ENCODE peak calls at places on chromosomes 2 and 18, in ten cellular contexts. A is transverse colon; Z is A549; K is GM12864; H is T-helper 2 cell; N is activated CD4-positive, alpha-beta T cell treated with anti-CD3 and anti-CD28 coated beads for 48 hours; V is substantia nigra; E is GM12865; X is Right ventricle myocardium superior; M is fibroblast of the aortic adventitia. F is an unnamed sample.

GRCh38 chr2:111186933-111187332 is 66.2 kb downstream of the BCL2L11 start:
- DNase-seq in A (no peak), Z (no peak), K (no peak), H (no peak), N (no peak), V (no peak), E (no peak), X (no peak), M (no peak), F (no peak)

GRCh38 chr2:10500601-10501361 is 52.7 kb upstream of the ODC1 start:
- DNase-seq in A (no peak), Z (no peak), K (no peak), H (no peak), N (no peak), V (no peak), E (no peak), X (no peak), M (no peak), F (no peak)

GRCh38 chr2:224404766-224405165 is 2.9 kb upstream of the FAM124B start:
- DNase-seq in A (no peak), Z (no peak), K (no peak), H (no peak), N (no peak), V (no peak), E (no peak), X (no peak), M (no peak), F (no peak)

GRCh38 chr2:225042800-225043167 is 516 bp upstream of the DOCK10 start:
- DNase-seq in A (no peak), Z (no peak), K (no peak), H (no peak), N (no peak), V (no peak), E (no peak), X (no peak), M (no peak), F (no peak)

GRCh38 chr2:120053891-120054290 is 41.0 kb downstream of the EPB41L5 start:
- DNase-seq in A (no peak), Z (no peak), K (no peak), H (no peak), N (no peak), V (no peak), E (no peak), X (no peak), M (no peak), F (no peak)

GRCh38 chr18:42742976-42743755 is 372.3 kb downstream of the RIT2 start:
- DNase-seq in A (no peak), Z (no peak), K (no peak), H (no peak), N (no peak), V (no peak), E (no peak), X (no peak), M (no peak), F (no peak)

GRCh38 chr2:132797551-132797950 is 127.5 kb upstream of the LYPD1 start:
- DNase-seq in A (no peak), Z (no peak), K (no peak), H (no peak), N (no peak), V (no peak), E (no peak), X (no peak), M (peak; percentile 64), F (no peak)

GRCh38 chr2:148721520-148721931 is 77.0 kb downstream of the EPC2 start:
- DNase-seq in A (no peak), Z (no peak), K (no peak), H (no peak), N (no peak), V (no peak), E (no peak), X (no peak), M (peak; percentile 7), F (no peak)

GRCh38 chr2:223613017-223613950 is 11.1 kb upstream of the SCG2 start:
- DNase-seq in A (peak; percentile 54), Z (peak; percentile 90), K (no peak), H (no peak), N (peak; percentile 4), V (peak; percentile 72), E (no peak), X (peak; percentile 79), M (peak; percentile 98), F (peak; percentile 78)

GRCh38 chr2:80340022-80340421 is 35.5 kb upstream of the LRRTM1 start:
- DNase-seq in A (no peak), Z (no peak), K (no peak), H (no peak), N (no peak), V (no peak), E (no peak), X (no peak), M (no peak), F (no peak)

GRCh38 chr2:218026676-218027425 is 24.1 kb upstream of the TNS1 start:
- DNase-seq in A (no peak), Z (no peak), K (no peak), H (no peak), N (no peak), V (no peak), E (no peak), X (peak; percentile 66), M (no peak), F (no peak)

GRCh38 chr2:218896501-218897393 is 16.1 kb downstream of the WNT10A start:
- DNase-seq in A (peak; percentile 67), Z (peak; percentile 43), K (peak; percentile 77), H (peak; percentile 66), N (peak; percentile 91), V (no peak), E (peak; percentile 95), X (no peak), M (no peak), F (peak; percentile 40)

GRCh38 chr2:11784747-11785610 is 38.5 kb downstream of the LPIN1 start:
- DNase-seq in A (peak; percentile 26), Z (peak; percentile 65), K (no peak), H (peak; percentile 38), N (peak; percentile 60), V (peak; percentile 70), E (peak; percentile 22), X (no peak), M (peak; percentile 63), F (peak; percentile 62)

GRCh38 chr2:6793371-6793770 is 72.3 kb downstream of the CMPK2 start:
- DNase-seq in A (no peak), Z (no peak), K (no peak), H (no peak), N (no peak), V (no peak), E (no peak), X (no peak), M (no peak), F (no peak)

GRCh38 chr18:13086906-13087305 is 95.7 kb downstream of the CEP192 start:
- DNase-seq in A (no peak), Z (no peak), K (no peak), H (no peak), N (no peak), V (no peak), E (no peak), X (no peak), M (no peak), F (no peak)

GRCh38 chr2:11305958-11306357 is 38.5 kb downstream of the ROCK2 start:
- DNase-seq in A (no peak), Z (no peak), K (no peak), H (no peak), N (no peak), V (no peak), E (no peak), X (no peak), M (peak; percentile 91), F (no peak)

GRCh38 chr2:20212871-20213503 is 11.9 kb downstream of the SDC1 start:
- DNase-seq in A (peak; percentile 50), Z (no peak), K (no peak), H (no peak), N (no peak), V (no peak), E (no peak), X (peak; percentile 33), M (no peak), F (no peak)

GRCh38 chr2:149657393-149657792 is 69.8 kb upstream of the MMADHC start:
- DNase-seq in A (no peak), Z (no peak), K (no peak), H (no peak), N (no peak), V (no peak), E (no peak), X (no peak), M (no peak), F (no peak)

GRCh38 chr18:42030586-42031182 is 75.7 kb downstream of the PIK3C3 start:
- DNase-seq in A (no peak), Z (peak; percentile 24), K (no peak), H (no peak), N (no peak), V (no peak), E (peak; percentile 10), X (no peak), M (no peak), F (no peak)

GRCh38 chr2:225735844-225736243 is 336.3 kb downstream of the NYAP2 start:
- DNase-seq in A (no peak), Z (no peak), K (no peak), H (no peak), N (no peak), V (no peak), E (no peak), X (no peak), M (peak; percentile 95), F (no peak)

GRCh38 chr18:55401275-55401620 is 186.7 kb downstream of the TCF4 start:
- DNase-seq in A (no peak), Z (no peak), K (no peak), H (no peak), N (no peak), V (no peak), E (no peak), X (no peak), M (peak; percentile 49), F (no peak)

GRCh38 chr2:186980117-186980442 is 131.1 kb upstream of the ZSWIM2 start:
- DNase-seq in A (no peak), Z (no peak), K (no peak), H (no peak), N (no peak), V (no peak), E (no peak), X (no peak), M (no peak), F (no peak)

GRCh38 chr2:11280713-11281112 is 63.7 kb downstream of the ROCK2 start:
- DNase-seq in A (no peak), Z (no peak), K (no peak), H (no peak), N (no peak), V (no peak), E (no peak), X (no peak), M (no peak), F (no peak)

GRCh38 chr2:109335586-109336266 is 206.7 kb downstream of the SH3RF3 start:
- DNase-seq in A (no peak), Z (no peak), K (no peak), H (no peak), N (no peak), V (no peak), E (peak; percentile 37), X (no peak), M (peak; percentile 88), F (no peak)

F was measured in caudate nucleus.